ENCODE peak calls at places on chromosomes 13 and 19, in ten cellular contexts. E is A549; J is breast epithelium; G is heart left ventricle; I is AG04450; C is CD4-positive, alpha-beta T cell; U is hepatocyte; X is suprapubic skin; K is PC-9; P is cardiac muscle cell. V is an unnamed sample.

GRCh38 chr19:53961523-53962345 is 1.0 kb upstream of the CACNG8 start:
- DNase-seq in C (no peak), E (peak), U (no peak), I (no peak), K (no peak), J (no peak), P (peak), X (no peak), G (no peak), V (no peak)

GRCh38 chr19:756232-756631 is 5.3 kb downstream of the MISP start:
- DNase-seq in C (no peak), I (no peak), K (no peak), J (no peak), U (no peak), X (no peak), E (peak), P (peak), G (no peak), V (no peak)

GRCh38 chr19:2615782-2616181 is 86.7 kb downstream of the GNG7 start:
- DNase-seq in K (no peak), U (no peak), P (no peak), C (no peak), X (no peak), J (no peak), G (no peak), I (no peak), E (no peak), V (no peak)

GRCh38 chr13:27476943-27477681 is 26.7 kb upstream of the MTIF3 start:
- DNase-seq in J (no peak), C (no peak), K (peak), E (peak), U (peak), I (peak), G (no peak), P (peak), X (no peak), V (no peak)

GRCh38 chr13:109869312-109870237 is 83.2 kb upstream of the IRS2 start:
- DNase-seq in I (peak), U (no peak), K (peak), C (no peak), E (peak), P (peak), G (peak), X (peak), J (peak), V (peak)

GRCh38 chr13:66154981-66155380 is 1075.2 kb downstream of the PCDH9 start:
- DNase-seq in J (no peak), C (no peak), U (no peak), K (no peak), X (no peak), P (peak), G (no peak), I (no peak), E (no peak), V (no peak)

GRCh38 chr19:37981785-37982475 is 74.9 kb downstream of the SIPA1L3 start:
- DNase-seq in J (no peak), C (no peak), X (peak), P (no peak), I (peak), U (peak), K (peak), G (no peak), E (no peak), V (no peak)

GRCh38 chr13:49218493-49219051 is 1.6 kb upstream of the MLNR start:
- DNase-seq in U (no peak), G (no peak), J (no peak), P (peak), E (no peak), X (no peak), K (no peak), C (no peak), I (no peak), V (no peak)

GRCh38 chr13:26787961-26788360 is 27.4 kb upstream of the GPR12 start:
- DNase-seq in I (no peak), C (no peak), G (no peak), U (no peak), X (no peak), P (no peak), J (no peak), E (no peak), K (no peak), V (no peak)

GRCh38 chr19:35479278-35479677 is 11.0 kb downstream of the KRTDAP start:
- DNase-seq in E (no peak), U (no peak), X (no peak), J (no peak), I (no peak), P (no peak), K (peak), C (no peak), G (no peak), V (no peak)

GRCh38 chr19:45767881-45768643 is 990 bp downstream of the SIX5 start:
- DNase-seq in I (no peak), K (peak), E (peak), P (peak), X (peak), G (peak), J (peak), U (peak), C (no peak), V (no peak)

GRCh38 chr13:24624363-24624762 is 55.8 kb upstream of the ATP12A start:
- DNase-seq in G (no peak), J (no peak), P (no peak), K (no peak), C (no peak), I (no peak), U (no peak), X (no peak), E (no peak), V (no peak)

GRCh38 chr13:44680746-44681355 is 104.7 kb upstream of the TSC22D1 start:
- DNase-seq in E (no peak), X (no peak), K (no peak), U (no peak), C (no peak), I (no peak), J (no peak), P (no peak), G (no peak), V (no peak)

GRCh38 chr13:34886987-34887386 is 55.1 kb upstream of the NBEA start:
- DNase-seq in G (no peak), K (no peak), J (no peak), I (no peak), X (no peak), U (no peak), E (no peak), P (no peak), C (no peak), V (no peak)

GRCh38 chr19:2756921-2757881 is 17.4 kb upstream of the SLC39A3 start:
- DNase-seq in J (no peak), C (no peak), K (no peak), X (no peak), P (no peak), G (no peak), U (no peak), I (no peak), E (no peak), V (no peak)

GRCh38 chr13:99450416-99450815 is 50.9 kb upstream of the TM9SF2 start:
- DNase-seq in U (no peak), E (no peak), J (no peak), X (no peak), K (no peak), P (no peak), I (no peak), C (no peak), G (no peak), V (no peak)

GRCh38 chr13:27952931-27953670 is 16.0 kb downstream of the CDX2 start:
- DNase-seq in J (no peak), X (no peak), K (no peak), P (no peak), G (no peak), I (no peak), C (no peak), U (peak), E (no peak), V (no peak)

GRCh38 chr19:38649305-38650179 is 2.1 kb downstream of the ACTN4 start:
- DNase-seq in P (no peak), I (no peak), J (peak), U (peak), C (no peak), K (peak), G (peak), X (no peak), E (peak), V (no peak)

GRCh38 chr13:31431722-31432137 is 232.0 kb downstream of the B3GLCT start:
- DNase-seq in E (peak), G (peak), C (peak), I (no peak), K (peak), J (no peak), P (peak), X (peak), U (peak), V (no peak)

GRCh38 chr13:36432106-36432544 is at the start of gene CCNA1:
- DNase-seq in P (peak), E (peak), J (no peak), K (no peak), C (no peak), I (no peak), U (peak), X (peak), G (no peak), V (no peak)

GRCh38 chr13:23672616-23673015 is 102.4 kb downstream of the TNFRSF19 start:
- DNase-seq in E (no peak), X (no peak), K (no peak), J (no peak), I (no peak), C (no peak), G (peak), P (peak), U (no peak), V (no peak)

GRCh38 chr13:71171740-71172139 is 695.3 kb downstream of the DACH1 start:
- DNase-seq in G (no peak), P (no peak), J (no peak), I (no peak), C (no peak), U (no peak), K (no peak), X (no peak), E (no peak), V (no peak)

GRCh38 chr19:45254044-45254531 is 3.0 kb downstream of the MARK4 start:
- DNase-seq in P (no peak), U (no peak), G (no peak), K (no peak), I (no peak), J (no peak), C (no peak), X (no peak), E (no peak), V (no peak)

GRCh38 chr19:52138614-52139290 is 986 bp downstream of the ZNF616 start:
- DNase-seq in G (peak), C (no peak), U (peak), J (no peak), I (no peak), E (no peak), K (peak), X (no peak), P (peak), V (no peak)

GRCh38 chr13:61765181-61765742 is 349.6 kb upstream of the PCDH20 start:
- DNase-seq in C (no peak), X (no peak), E (no peak), I (no peak), G (no peak), P (no peak), U (no peak), J (no peak), K (no peak), V (no peak)

GRCh38 chr19:7734220-7735203 is 2.6 kb upstream of the CLEC4G start:
- DNase-seq in G (no peak), U (no peak), J (no peak), X (no peak), I (no peak), C (no peak), P (peak), E (no peak), K (no peak), V (no peak)

GRCh38 chr13:26474286-26474685 is 83.2 kb upstream of the WASF3 start:
- DNase-seq in U (no peak), P (no peak), E (no peak), X (no peak), J (no peak), I (no peak), C (no peak), G (no peak), K (no peak), V (no peak)

GRCh38 chr19:44401108-44401786 is at the start of gene ZNF285:
- DNase-seq in I (peak), U (peak), J (peak), C (peak), E (peak), P (peak), K (peak), X (peak), G (peak), V (peak)

GRCh38 chr19:29529646-29530548 is 4.1 kb downstream of the VSTM2B start:
- DNase-seq in E (no peak), X (peak), P (no peak), C (no peak), J (no peak), I (no peak), U (peak), G (peak), K (no peak), V (no peak)

GRCh38 chr19:10233946-10234345 is 2.8 kb upstream of the S1PR2 start:
- DNase-seq in K (no peak), J (no peak), G (no peak), U (no peak), I (no peak), X (no peak), C (no peak), P (no peak), E (no peak), V (no peak)

GRCh38 chr13:107295391-107296157 is 727.6 kb upstream of the ARGLU1 start:
- DNase-seq in X (no peak), G (no peak), P (no peak), K (no peak), E (no peak), I (no peak), U (no peak), C (no peak), J (no peak), V (no peak)

GRCh38 chr13:98301721-98302120 is 124.7 kb upstream of the RNF113B start:
- DNase-seq in X (no peak), J (no peak), U (peak), G (no peak), I (no peak), E (no peak), K (peak), P (no peak), C (no peak), V (no peak)

GRCh38 chr19:14375582-14376291 is 5.5 kb upstream of the ADGRE5 start:
- DNase-seq in X (no peak), P (peak), J (no peak), G (peak), I (no peak), E (no peak), C (no peak), K (no peak), U (no peak), V (no peak)

GRCh38 chr13:79126706-79127105 is 279.3 kb downstream of the RBM26 start:
- DNase-seq in I (no peak), E (no peak), X (no peak), K (no peak), U (no peak), G (no peak), J (no peak), P (no peak), C (no peak), V (no peak)

GRCh38 chr13:33111414-33112110 is 95.3 kb downstream of the KL start:
- DNase-seq in P (peak), G (no peak), X (no peak), I (no peak), C (no peak), U (no peak), E (no peak), K (no peak), J (peak), V (no peak)

GRCh38 chr19:15811476-15811875 is 4.0 kb downstream of the OR10H1 start:
- DNase-seq in X (no peak), K (no peak), C (no peak), P (no peak), U (no peak), E (no peak), I (no peak), G (no peak), J (no peak), V (no peak)

GRCh38 chr13:73957889-73958288 is 176.3 kb downstream of the KLF12 start:
- DNase-seq in P (no peak), K (no peak), U (no peak), G (no peak), I (no peak), J (no peak), C (no peak), X (no peak), E (no peak), V (no peak)

GRCh38 chr13:73962284-73962683 is 171.9 kb downstream of the KLF12 start:
- DNase-seq in P (no peak), E (no peak), J (no peak), C (no peak), G (no peak), U (no peak), I (no peak), K (no peak), X (no peak), V (no peak)

GRCh38 chr13:73958657-73959397 is 175.4 kb downstream of the KLF12 start:
- DNase-seq in E (no peak), J (no peak), X (no peak), U (peak), K (peak), P (no peak), I (no peak), C (no peak), G (no peak), V (no peak)

GRCh38 chr13:73960474-73960873 is 173.7 kb downstream of the KLF12 start:
- DNase-seq in E (no peak), I (no peak), J (no peak), U (no peak), P (no peak), G (no peak), C (no peak), K (no peak), X (no peak), V (no peak)

DNA sequence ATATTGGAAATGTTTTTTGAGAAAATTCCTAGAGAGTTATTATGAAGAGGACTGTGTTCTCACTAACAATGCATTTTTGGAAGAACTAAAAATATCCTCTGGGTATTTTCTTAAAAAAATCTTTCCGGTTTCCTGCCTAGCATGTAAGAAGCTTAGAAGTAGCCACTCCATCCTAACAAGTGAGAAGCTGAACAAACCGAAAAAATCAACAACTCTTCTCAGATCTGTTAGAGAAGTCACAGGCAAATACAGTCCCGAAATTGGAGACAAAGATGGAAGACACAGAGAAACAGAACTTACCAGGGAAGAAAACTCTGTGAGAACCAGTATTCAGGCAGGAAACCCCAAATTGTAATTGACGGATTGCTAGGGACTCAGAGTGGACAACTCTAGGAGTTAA is 173.0 kb downstream of the KLF12 start:
- DNase-seq in G (no peak), K (no peak), U (no peak), J (no peak), X (no peak), E (no peak), P (no peak), C (no peak), I (no peak), V (no peak)
- TF ChIP-seq CTCF in G (no peak), K (no peak), U (no peak), J (no peak), X (no peak), E (no peak), P (no peak), C (no peak), I (no peak), V (no peak)

GRCh38 chr13:69935043-69935442 is 172.6 kb upstream of the ATXN8OS start:
- DNase-seq in X (no peak), I (no peak), G (no peak), C (no peak), J (no peak), P (no peak), E (peak), U (no peak), K (peak), V (no peak)
- TF ChIP-seq CTCF in X (no peak), I (no peak), G (no peak), C (no peak), J (no peak), P (no peak), E (no peak), U (no peak), K (peak), V (no peak)

GRCh38 chr19:6343462-6343861 is 10.1 kb upstream of the ACER1 start:
- DNase-seq in I (no peak), U (no peak), K (no peak), J (no peak), X (no peak), E (peak), G (no peak), P (no peak), C (no peak), V (no peak)

GRCh38 chr19:6334490-6335285 is 1.3 kb upstream of the ACER1 start:
- DNase-seq in E (no peak), J (no peak), P (no peak), U (no peak), I (no peak), C (no peak), X (no peak), K (no peak), G (no peak), V (no peak)

DNA sequence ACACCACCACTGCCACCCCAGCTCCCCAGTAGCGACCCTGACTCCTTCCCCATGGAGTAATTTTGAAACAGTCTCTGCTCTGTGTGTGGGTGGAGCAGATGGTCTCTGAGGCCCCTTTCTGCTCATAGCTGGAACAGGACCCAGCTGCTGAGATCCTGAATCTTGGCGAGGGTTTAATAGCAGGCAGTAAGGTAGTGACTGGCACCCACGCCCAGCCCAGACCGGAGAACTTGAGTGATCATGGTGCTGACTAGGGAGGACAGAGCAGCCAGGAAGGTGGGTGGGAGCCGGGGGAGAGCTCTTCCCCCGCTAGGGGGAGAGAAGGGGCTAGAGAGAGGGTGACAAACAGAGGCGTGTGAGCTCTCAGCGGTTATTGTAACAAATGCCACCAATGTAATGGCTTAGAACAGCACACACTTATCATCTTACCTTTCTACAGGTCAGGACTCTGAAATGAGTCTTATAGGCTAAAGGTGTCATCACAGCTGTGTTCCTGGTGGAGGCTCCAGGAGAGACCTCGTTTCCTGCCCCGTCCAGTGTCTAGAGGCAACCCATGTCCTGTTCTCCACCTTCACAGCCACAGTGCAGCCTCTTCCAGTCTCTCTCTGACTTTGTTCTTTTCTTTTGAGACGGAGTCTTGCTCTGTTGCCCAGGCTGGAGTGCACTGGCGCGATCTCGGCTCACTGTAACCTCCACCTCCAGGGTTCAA is 7.2 kb upstream of the ACER1 start:
- DNase-seq in E (no peak), K (no peak), U (no peak), I (no peak), P (no peak), G (no peak), J (no peak), X (no peak), C (no peak), V (no peak)
- TF ChIP-seq CTCF in E (no peak), K (no peak), U (no peak), I (peak), P (no peak), G (no peak), J (no peak), X (no peak), C (no peak), V (no peak)

GRCh38 chr19:48248081-48248833 is 7.5 kb downstream of the CARD8 start:
- DNase-seq in X (no peak), C (no peak), G (no peak), P (no peak), E (no peak), K (no peak), J (no peak), I (no peak), U (no peak), V (no peak)
- TF ChIP-seq CTCF in X (no peak), C (no peak), G (no peak), P (no peak), E (no peak), K (no peak), J (no peak), I (no peak), U (no peak), V (no peak)

GRCh38 chr19:19063183-19064097 is at the start of gene SLC25A42:
- DNase-seq in E (peak), U (peak), P (peak), J (peak), G (peak), K (peak), X (peak), C (peak), I (peak), V (peak)
- TF ChIP-seq CTCF in E (no peak), U (no peak), P (no peak), J (no peak), G (no peak), K (no peak), X (no peak), C (no peak), I (no peak), V (no peak)

V was measured in thoracic aorta.